ENCODE peak calls at places on chromosome 6, in four cellular contexts. C, X, D and O are unnamed samples.

GRCh38 chr6:32148722-32149576 is 2.8 kb downstream of the PRRT1 start:
- DNase-seq in D (no peak), X (no peak), C (peak), O (peak)

GRCh38 chr6:29705389-29706231 is 17.6 kb upstream of the HLA-F start:
- DNase-seq in D (peak), X (peak), C (no peak), O (no peak)

GRCh38 chr6:10081957-10082356 is 332.9 kb downstream of the TFAP2A start:
- DNase-seq in X (no peak), C (no peak), D (no peak), O (no peak)

GRCh38 chr6:113636357-113636824 is 220.8 kb upstream of the MARCKS start:
- DNase-seq in D (peak), X (no peak), C (no peak), O (no peak)

GRCh38 chr6:128725271-128726233 is 157.4 kb upstream of the LAMA2 start:
- DNase-seq in C (no peak), X (peak), D (peak), O (peak)

GRCh38 chr6:107843400-107843799 is 19.3 kb upstream of the SCML4 start:
- DNase-seq in X (no peak), D (no peak), C (no peak), O (no peak)

GRCh38 chr6:115976321-115976870 is 84.3 kb downstream of the FRK start:
- DNase-seq in C (no peak), X (no peak), D (no peak), O (no peak)

GRCh38 chr6:119523546-119523945 is 174.0 kb upstream of the MAN1A1 start:
- DNase-seq in D (no peak), C (no peak), X (peak), O (no peak)

GRCh38 chr6:112979830-112980229 is 632.7 kb downstream of the RFPL4B start:
- DNase-seq in X (no peak), C (no peak), D (no peak), O (no peak)